ENCODE peak calls at places on chromosomes 5 and 9, in six cellular contexts. H is psoas muscle, A is upper lobe of left lung, Q is left ventricle myocardium inferior, U is IMR-90, L is right atrium auricular region. X is an unnamed sample. For H3K4me1, the result is how much of the 10 kb centered on the place peaks cover.

GRCh38 chr9:116190997-116191396 is 37.4 kb downstream of the PAPPA start:
- DNase-seq in U (peak), H (no peak), A (no peak), Q (no peak), L (no peak), X (no peak)

GRCh38 chr5:64612349-64612961 is 77.8 kb upstream of the SHISAL2B start:
- DNase-seq in L (no peak), U (peak), A (peak), Q (no peak), H (no peak), X (no peak)

GRCh38 chr5:118592234-118592633 is 396.1 kb downstream of the DTWD2 start:
- DNase-seq in L (no peak), H (no peak), U (no peak), Q (no peak), A (no peak), X (no peak)

GRCh38 chr9:91817493-91818225 is 132.4 kb downstream of the ROR2 start:
- DNase-seq in U (peak), L (no peak), Q (no peak), H (peak), A (no peak), X (no peak)

GRCh38 chr5:29984153-29984534 is 1209.3 kb upstream of the CDH6 start:
- DNase-seq in L (no peak), Q (no peak), H (no peak), U (no peak), A (no peak), X (no peak)

GRCh38 chr5:115686692-115687054 is 60.8 kb upstream of the TMED7 start:
- DNase-seq in H (no peak), A (no peak), L (no peak), U (peak), Q (no peak), X (no peak)

GRCh38 chr5:88380332-88380731 is 111.7 kb upstream of the TMEM161B start:
- DNase-seq in L (no peak), U (no peak), H (no peak), A (no peak), Q (no peak), X (no peak)

GRCh38 chr5:113278976-113279375 is 155.8 kb downstream of the TSSK1B start:
- DNase-seq in A (no peak), Q (no peak), U (peak), H (no peak), L (no peak), X (no peak)

GRCh38 chr5:43603535-43604363 is 769 bp downstream of the NNT start:
- DNase-seq in A (peak), H (peak), Q (peak), L (peak), U (peak), X (peak)

DNA sequence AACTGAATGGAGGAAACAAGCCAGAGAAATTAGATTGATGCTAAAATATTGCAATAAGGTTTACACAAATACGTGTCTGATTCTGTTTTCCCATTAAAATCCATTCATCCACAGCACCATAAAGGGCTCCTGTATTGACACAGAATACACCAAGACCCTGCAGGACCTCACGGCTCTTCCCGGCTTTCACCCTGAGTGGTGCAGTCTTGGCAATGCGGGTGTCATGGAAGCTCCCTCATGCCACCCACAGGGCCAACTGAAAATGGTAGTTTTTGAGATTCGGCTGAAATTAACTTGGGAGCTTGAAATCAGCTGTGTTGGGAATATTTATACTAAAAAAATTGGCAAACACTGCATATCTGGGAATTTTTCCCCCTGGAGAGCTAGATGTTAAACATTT is 17.3 kb upstream of the EXOC3 start:
- DNase-seq in U (no peak), A (no peak), L (no peak), Q (no peak), H (peak), X (no peak)
- TF ChIP-seq CTCF in U (no peak), A (no peak), L (no peak), Q (peak), H (no peak), X (no peak)

DNA sequence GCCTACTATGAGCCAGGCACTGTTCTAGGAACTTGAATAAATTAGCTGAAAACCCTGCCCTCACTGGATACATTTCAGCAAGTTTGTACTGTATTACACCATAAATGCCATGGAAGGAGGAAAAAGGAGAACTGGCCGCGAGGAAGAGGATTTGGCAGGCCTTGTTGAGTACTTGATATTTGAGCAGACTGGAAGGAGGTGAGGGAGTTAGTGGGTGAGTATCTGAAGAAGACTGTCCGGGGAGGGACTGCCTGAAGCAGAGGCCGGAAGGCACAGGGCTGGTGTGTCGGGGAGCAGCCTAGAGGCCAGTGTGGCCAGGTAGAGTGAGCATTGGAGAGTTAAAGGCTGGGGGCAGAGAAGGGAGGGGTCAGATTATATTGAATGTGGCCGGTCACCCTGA is 4.5 kb downstream of the SNX30 start:
- DNase-seq in H (no peak), A (peak), L (no peak), Q (no peak), U (peak), X (peak)
- H3K4me1 ChIP-seq in H (half or more), A (half or more), L (half or more), Q (half or more), U (under half), X (half or more)

DNA sequence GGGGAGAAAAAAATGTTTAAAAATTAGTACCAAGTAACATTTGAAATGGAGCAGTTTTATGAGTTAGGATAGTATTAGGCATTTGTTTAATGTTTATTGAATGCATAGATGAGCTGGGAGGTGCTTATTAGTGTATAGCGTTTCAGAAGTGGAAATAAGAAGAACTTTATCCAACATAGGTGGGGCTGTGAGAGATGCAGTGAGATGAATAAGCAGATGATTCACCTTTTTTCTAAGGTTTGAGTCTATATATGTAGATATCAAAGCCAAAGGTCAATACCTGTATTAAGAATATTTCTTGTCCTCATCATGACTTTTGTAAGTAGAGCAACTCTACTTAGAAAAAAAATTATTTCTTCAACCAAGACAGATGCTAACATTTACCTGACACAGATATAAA is 54.6 kb upstream of the POU4F3 start:
- DNase-seq in Q (no peak), U (peak), L (no peak), H (no peak), A (no peak), X (no peak)
- H3K4me3 ChIP-seq in Q (no peak), U (no peak), L (no peak), H (no peak), A (no peak), X (no peak)

DNA sequence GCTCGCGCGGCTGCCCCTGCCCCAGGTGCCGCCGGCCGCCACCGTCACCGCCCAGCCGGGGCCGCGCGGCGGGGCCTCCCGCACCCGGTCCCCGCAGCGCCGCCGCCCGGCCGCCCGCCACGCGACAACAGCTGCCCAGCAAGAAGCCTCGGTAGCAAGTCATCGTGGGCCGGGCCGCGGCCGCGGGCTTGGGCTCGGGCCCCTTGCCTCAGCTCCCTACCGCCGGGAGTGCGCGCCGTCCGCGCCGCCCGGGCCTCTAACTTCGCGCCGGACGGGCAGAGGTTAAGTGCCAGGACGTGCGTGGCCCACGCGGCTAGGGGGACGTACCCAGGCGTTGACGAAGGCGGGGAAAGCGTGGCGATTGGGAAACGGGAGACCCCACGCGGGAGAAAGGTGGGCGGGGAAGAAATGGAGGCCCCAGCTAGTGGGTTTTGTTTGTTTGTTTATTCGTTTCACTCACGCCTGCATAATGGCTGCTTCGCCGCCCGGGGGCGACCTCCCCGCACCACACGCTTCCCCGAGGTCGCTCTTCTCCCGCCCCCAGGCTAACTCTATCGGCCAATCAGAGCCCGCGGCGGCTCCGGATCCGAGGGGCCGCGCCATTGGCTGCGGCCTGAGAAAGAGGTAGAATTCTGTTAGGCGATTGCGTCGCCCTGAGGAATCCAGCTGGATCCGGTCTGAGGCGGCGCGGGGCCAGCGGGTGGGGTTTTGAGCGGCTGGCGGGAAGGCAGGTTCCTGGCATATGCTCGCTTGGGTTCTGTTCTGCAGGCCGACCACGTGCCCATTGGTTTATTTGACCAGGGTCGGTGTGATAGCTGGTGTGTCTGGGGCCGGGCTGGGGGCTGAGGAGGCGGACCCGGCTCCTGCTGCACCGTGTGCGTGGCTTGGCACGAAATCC is at the start of gene NADK2:
- DNase-seq in A (peak), U (peak), H (peak), Q (peak), L (peak), X (peak)
- TF ChIP-seq CTCF in A (peak), U (peak), H (peak), Q (peak), L (peak), X (peak)

DNA sequence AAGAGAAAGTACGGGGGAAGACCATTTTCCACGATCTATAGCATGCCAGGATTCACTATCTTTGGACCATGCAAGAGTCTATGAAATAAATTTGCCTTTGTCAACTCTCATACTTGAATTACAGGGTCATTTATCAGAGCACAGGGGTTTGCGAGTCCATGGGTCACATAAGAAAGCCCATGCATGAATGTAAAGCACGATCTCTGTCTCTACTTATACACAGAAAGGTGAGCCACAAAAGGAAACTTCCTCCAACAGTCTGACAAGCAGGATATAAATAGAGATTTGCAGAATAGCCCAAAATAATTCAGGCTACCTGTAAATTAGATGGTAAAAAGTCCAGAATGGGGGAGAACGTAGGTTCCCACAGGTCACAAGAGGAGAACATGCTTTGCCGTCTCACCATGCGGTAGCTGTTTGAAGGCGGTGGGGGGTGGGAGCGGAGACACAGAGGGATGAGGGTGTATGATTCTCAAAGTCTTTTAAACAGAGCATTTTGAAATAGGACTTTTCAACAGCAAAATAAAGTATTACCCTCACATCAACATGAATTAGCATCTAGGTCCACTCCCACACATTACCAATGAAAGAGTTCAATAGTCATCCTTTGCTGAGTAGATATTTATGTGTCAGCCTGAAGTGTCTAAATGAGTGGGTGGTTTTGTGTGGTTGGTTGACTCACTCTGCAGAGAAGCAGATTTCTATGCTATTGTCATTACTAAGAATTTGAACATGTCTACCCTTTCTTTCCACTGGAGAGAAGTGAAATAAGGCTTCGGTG is 279.7 kb downstream of the EBF1 start:
- DNase-seq in Q (no peak), A (no peak), U (peak), H (no peak), L (no peak), X (no peak)
- H3K4me1 ChIP-seq in Q (under half), A (under half), U (under half), H (under half), L (under half), X (under half)

GRCh38 chr5:3599283-3600105 is 3.9 kb downstream of the IRX1 start:
- DNase-seq in U (no peak), Q (no peak), H (no peak), A (no peak), L (no peak), X (no peak)

GRCh38 chr5:3597002-3597726 is 1.5 kb downstream of the IRX1 start:
- DNase-seq in H (no peak), Q (no peak), L (no peak), A (no peak), U (no peak), X (no peak)

GRCh38 chr5:3597727-3598082 is 2.1 kb downstream of the IRX1 start:
- DNase-seq in A (no peak), Q (no peak), U (no peak), H (no peak), L (no peak), X (no peak)

GRCh38 chr5:3598725-3599282 is 3.2 kb downstream of the IRX1 start:
- DNase-seq in A (no peak), Q (no peak), L (no peak), U (no peak), H (no peak), X (no peak)

GRCh38 chr5:3598236-3598635 is 2.6 kb downstream of the IRX1 start:
- DNase-seq in H (no peak), Q (no peak), A (no peak), L (no peak), U (no peak), X (no peak)
- H3K4me3 ChIP-seq in H (no peak), Q (no peak), A (peak), L (no peak), U (no peak), X (no peak)

GRCh38 chr9:81686614-81687520 is 2.5 kb downstream of the TLE1 start:
- DNase-seq in L (peak), H (peak), A (peak), U (peak), Q (peak), X (peak)
- TF ChIP-seq CTCF in L (peak), H (peak), A (peak), U (peak), Q (peak), X (peak)

GRCh38 chr9:134870746-134871667 is 9.6 kb upstream of the FCN2 start:
- DNase-seq in U (no peak), L (no peak), H (no peak), A (peak), Q (no peak), X (no peak)

GRCh38 chr9:134871941-134872340 is 8.7 kb upstream of the FCN2 start:
- DNase-seq in H (no peak), L (no peak), Q (peak), A (peak), U (peak), X (no peak)

GRCh38 chr9:134870311-134870694 is 10.3 kb upstream of the FCN2 start:
- DNase-seq in H (no peak), U (no peak), A (no peak), L (no peak), Q (no peak), X (no peak)

GRCh38 chr9:134875376-134875775 is 5.2 kb upstream of the FCN2 start:
- DNase-seq in Q (no peak), L (no peak), H (no peak), A (peak), U (no peak), X (no peak)

DNA sequence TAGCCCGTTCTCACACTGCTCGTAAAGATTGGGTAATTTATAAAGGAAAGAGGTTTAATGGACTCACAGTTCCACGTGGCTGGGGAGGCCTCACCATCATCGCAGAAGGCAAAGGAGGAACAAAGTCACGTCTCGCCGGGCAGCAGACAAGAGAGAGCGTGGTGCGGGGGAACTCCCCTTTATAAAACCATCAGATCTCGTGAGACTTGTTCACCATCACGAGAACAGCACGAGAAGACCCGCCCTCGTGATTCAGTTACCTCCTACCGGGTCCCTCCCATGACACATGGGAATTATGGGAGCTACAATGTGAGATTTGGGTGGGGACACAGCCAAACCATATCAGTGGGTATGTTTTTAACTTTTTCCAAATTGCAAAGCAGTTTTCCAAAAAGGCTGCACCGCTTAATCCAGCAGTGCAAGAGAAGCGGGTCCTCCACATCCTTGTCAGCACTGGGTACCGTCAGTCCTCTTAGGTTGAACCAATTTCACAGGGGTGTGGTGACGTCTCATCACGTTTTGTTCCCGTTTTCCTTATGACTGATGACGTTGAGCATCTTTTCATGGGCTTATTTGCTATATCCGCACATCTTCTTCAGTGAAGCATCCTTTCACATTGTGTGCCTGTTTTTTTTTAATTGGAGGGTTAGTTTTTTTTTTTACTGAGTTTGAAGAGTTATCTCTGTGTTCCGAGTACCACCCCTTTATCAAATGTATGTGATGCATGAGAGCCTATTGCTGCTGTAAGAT is 8.0 kb upstream of the FCN2 start:
- DNase-seq in A (no peak), Q (no peak), U (no peak), L (no peak), H (no peak), X (no peak)
- H3K4me1 ChIP-seq in A (under half), Q (under half), U (under half), L (under half), H (under half), X (under half)

DNA sequence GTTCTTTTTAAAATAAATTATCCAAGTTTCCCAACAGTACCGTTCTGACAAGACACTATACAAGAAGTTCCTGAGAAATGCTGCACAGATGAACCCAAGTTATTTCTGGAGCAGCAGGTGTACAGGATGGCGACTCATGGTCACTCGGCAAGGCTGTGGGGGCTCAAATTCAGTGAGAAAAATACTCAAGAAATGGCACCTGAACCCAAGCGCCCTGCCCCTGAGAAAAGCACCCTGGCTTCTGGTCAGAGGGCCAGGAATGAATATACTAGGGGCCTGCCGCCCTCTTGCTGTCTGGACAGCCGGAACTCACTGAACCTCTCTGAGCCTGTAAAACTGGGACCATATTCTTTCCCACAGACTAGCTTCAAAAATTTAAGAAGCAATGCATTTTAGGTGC is 1.6 kb downstream of the RAPGEF1 start:
- DNase-seq in A (no peak), H (no peak), L (no peak), U (no peak), Q (no peak), X (no peak)
- H3K4me3 ChIP-seq in A (peak), H (peak), L (peak), U (no peak), Q (peak), X (no peak)

GRCh38 chr5:142697846-142698245 is 12.0 kb upstream of the FGF1 start:
- DNase-seq in H (peak), L (peak), U (peak), A (no peak), Q (peak), X (no peak)

GRCh38 chr5:142697356-142697807 is 11.5 kb upstream of the FGF1 start:
- DNase-seq in A (no peak), H (peak), L (peak), Q (peak), U (peak), X (no peak)

GRCh38 chr5:142692280-142692775 is 6.4 kb upstream of the FGF1 start:
- DNase-seq in Q (no peak), A (no peak), L (no peak), H (no peak), U (no peak), X (no peak)

GRCh38 chr5:142696379-142696778 is 10.5 kb upstream of the FGF1 start:
- DNase-seq in A (no peak), U (no peak), L (no peak), Q (no peak), H (no peak), X (no peak)

GRCh38 chr5:142694092-142694856 is 8.4 kb upstream of the FGF1 start:
- DNase-seq in Q (no peak), L (no peak), A (no peak), H (no peak), U (no peak), X (no peak)
- TF ChIP-seq CTCF in Q (peak), L (no peak), A (no peak), H (no peak), U (no peak), X (no peak)